ENCODE peak calls at places on chromosomes 2 and 18, in nine cellular contexts. Y, G, E, H, D, J, V, O and F are unnamed samples.
A peak's percentile ranks its signal among the peaks of the same experiment; 100 is the strongest.

GRCh38 chr18:74836296-74837139 is 238.8 kb downstream of the ZNF407 start:
- DNase-seq in Y (no peak), H (peak; percentile 21), J (peak; percentile 81), G (no peak), D (peak; percentile 43), O (no peak), V (no peak), E (no peak), F (peak; percentile 25)

GRCh38 chr2:17646838-17647701 is 106.5 kb downstream of the SMC6 start:
- DNase-seq in V (no peak), Y (no peak), O (no peak), H (no peak), J (no peak), G (peak; percentile 39), D (peak; percentile 79), E (no peak), F (no peak)

GRCh38 chr2:180924078-180924477 is 56.3 kb upstream of the UBE2E3 start:
- DNase-seq in G (no peak), O (no peak), Y (no peak), D (no peak), V (no peak), H (no peak), J (no peak), E (no peak), F (no peak)

GRCh38 chr18:76404345-76404831 is 90.7 kb downstream of the ZNF516 start:
- DNase-seq in G (no peak), O (no peak), H (no peak), J (no peak), D (no peak), E (no peak), Y (no peak), V (no peak), F (no peak)

GRCh38 chr2:41610501-41611242 is 437.1 kb upstream of the PKDCC start:
- DNase-seq in G (no peak), H (no peak), E (no peak), V (no peak), Y (no peak), O (no peak), D (peak; percentile 29), J (no peak), F (no peak)

GRCh38 chr2:78602862-78603261 is 422.6 kb upstream of the REG3G start:
- DNase-seq in J (no peak), O (no peak), D (no peak), Y (no peak), E (no peak), V (no peak), H (no peak), G (no peak), F (no peak)

GRCh38 chr2:158094487-158095092 is 7.1 kb upstream of the UPP2 start:
- DNase-seq in G (no peak), J (no peak), Y (no peak), V (no peak), D (no peak), O (no peak), E (no peak), H (no peak), F (no peak)

GRCh38 chr18:79050005-79050404 is 19.2 kb upstream of the ATP9B start:
- DNase-seq in Y (no peak), J (no peak), O (no peak), H (no peak), D (no peak), E (no peak), G (no peak), V (no peak), F (no peak)

GRCh38 chr2:134282638-134283400 is 28.9 kb downstream of the MGAT5 start:
- DNase-seq in Y (peak; percentile 73), V (no peak), J (no peak), D (no peak), O (no peak), H (no peak), E (peak; percentile 63), G (no peak), F (no peak)

GRCh38 chr2:130183500-130184373 is 1.7 kb downstream of the MZT2B start:
- DNase-seq in J (no peak), G (peak; percentile 74), H (peak; percentile 15), O (peak; percentile 14), Y (no peak), E (no peak), V (no peak), D (peak; percentile 31), F (no peak)

GRCh38 chr18:74198453-74198852 is 50.1 kb downstream of the TIMM21 start:
- DNase-seq in V (no peak), Y (no peak), H (no peak), O (no peak), G (no peak), J (no peak), D (no peak), E (no peak), F (no peak)

GRCh38 chr2:183179156-183179555 is 54.9 kb downstream of the NUP35 start:
- DNase-seq in J (no peak), E (no peak), G (no peak), Y (no peak), H (no peak), V (no peak), D (no peak), O (no peak), F (no peak)

GRCh38 chr18:55419939-55420664 is 167.9 kb downstream of the TCF4 start:
- DNase-seq in E (no peak), Y (no peak), O (no peak), J (no peak), H (no peak), G (no peak), D (no peak), V (no peak), F (no peak)

GRCh38 chr2:84302513-84303412 is 156.3 kb downstream of the SUCLG1 start:
- DNase-seq in H (peak; percentile 12), D (peak; percentile 52), Y (peak; percentile 65), E (peak; percentile 67), V (peak; percentile 47), G (no peak), O (peak; percentile 20), J (peak; percentile 26), F (peak; percentile 23)

GRCh38 chr18:58901143-58901542 is 36.5 kb downstream of the ZNF532 start:
- DNase-seq in V (no peak), D (no peak), Y (no peak), E (peak; percentile 42), O (no peak), G (no peak), H (no peak), J (no peak), F (no peak)

GRCh38 chr2:109369671-109370191 is 240.7 kb downstream of the SH3RF3 start:
- DNase-seq in D (no peak), O (no peak), Y (no peak), E (peak; percentile 37), G (no peak), H (no peak), J (no peak), V (no peak), F (no peak)

GRCh38 chr2:15506231-15506819 is 54.8 kb downstream of the NBAS start:
- DNase-seq in O (no peak), H (no peak), D (no peak), Y (no peak), G (no peak), E (no peak), J (no peak), V (no peak), F (no peak)

GRCh38 chr2:55160422-55160821 is 71.7 kb downstream of the CLHC1 start:
- DNase-seq in H (no peak), J (no peak), D (peak; percentile 42), G (no peak), V (no peak), E (no peak), Y (no peak), O (no peak), F (no peak)

GRCh38 chr2:16739778-16740581 is 74.3 kb upstream of the CYRIA start:
- DNase-seq in O (no peak), Y (no peak), G (peak; percentile 37), V (no peak), E (no peak), H (no peak), D (no peak), J (no peak), F (no peak)

GRCh38 chr2:183665403-183665802 is 541.2 kb downstream of the NUP35 start:
- DNase-seq in E (no peak), J (peak; percentile 99), O (no peak), D (peak; percentile 88), V (no peak), H (no peak), Y (no peak), G (no peak), F (no peak)

GRCh38 chr2:95268208-95269035 is 5.8 kb upstream of the PROM2 start:
- DNase-seq in J (no peak), V (no peak), Y (no peak), O (no peak), G (no peak), D (no peak), H (no peak), E (no peak), F (no peak)

GRCh38 chr2:55922488-55922887 is 1.1 kb downstream of the EFEMP1 start:
- DNase-seq in J (no peak), D (no peak), V (no peak), H (no peak), E (no peak), G (no peak), O (no peak), Y (no peak), F (no peak)

GRCh38 chr18:37403100-37403781 is 162.4 kb downstream of the CELF4 start:
- DNase-seq in E (no peak), H (peak; percentile 92), D (peak; percentile 78), Y (no peak), J (no peak), V (no peak), G (peak; percentile 64), O (no peak), F (no peak)

GRCh38 chr2:23707096-23707495 is 219.8 kb downstream of the ATAD2B start:
- DNase-seq in E (no peak), V (no peak), H (no peak), J (no peak), O (no peak), G (no peak), Y (no peak), D (no peak), F (no peak)

GRCh38 chr2:201447116-201447515 is 4.1 kb downstream of the TRAK2 start:
- DNase-seq in G (no peak), V (no peak), O (no peak), Y (no peak), H (no peak), D (no peak), E (no peak), J (no peak), F (no peak)

GRCh38 chr2:27766287-27766661 is 5.2 kb upstream of the MRPL33 start:
- DNase-seq in H (no peak), D (no peak), E (no peak), V (no peak), J (no peak), O (no peak), G (no peak), Y (no peak), F (no peak)

GRCh38 chr2:208820289-208820688 is 413.7 kb downstream of the PTH2R start:
- DNase-seq in O (no peak), D (peak; percentile 57), G (no peak), J (peak; percentile 6), H (no peak), Y (no peak), V (peak; percentile 4), E (no peak), F (no peak)